ENCODE peak calls at places on chromosome 21, in ten cellular contexts. H is WTC11, I is HepG2, D is dorsolateral prefrontal cortex, X is heart right ventricle, K is RWPE1, L is fibroblast of lung, J is H9, S is suprapubic skin, E is Calu3. T is an unnamed sample.
A peak's percentile ranks its signal among the peaks of the same experiment; 100 is the strongest.

GRCh38 chr21:30206551-30207251 is 9.2 kb downstream of the CLDN8 start:
- DNase-seq in D (no peak), L (peak; percentile 3), E (no peak), H (no peak), K (peak; percentile 16), X (no peak), I (no peak), J (no peak), S (no peak), T (no peak)

GRCh38 chr21:33367309-33367973 is 35.8 kb upstream of the IFNGR2 start:
- DNase-seq in L (no peak), X (no peak), D (no peak), E (no peak), S (no peak), K (no peak), I (no peak), H (no peak), J (peak; percentile 76), T (no peak)

GRCh38 chr21:26783801-26784200 is 61.4 kb downstream of the ADAMTS1 start:
- DNase-seq in L (no peak), I (no peak), K (no peak), J (no peak), D (no peak), E (no peak), S (no peak), X (no peak), H (no peak), T (no peak)

GRCh38 chr21:39336457-39337008 is 12.4 kb downstream of the HMGN1 start:
- DNase-seq in E (no peak), K (no peak), S (no peak), I (peak; percentile 68), J (no peak), X (no peak), D (no peak), L (no peak), H (no peak), T (no peak)

GRCh38 chr21:24375201-24375600 is 1232.1 kb downstream of the MRPL39 start:
- DNase-seq in E (no peak), H (peak; percentile 30), K (no peak), X (no peak), J (peak; percentile 32), I (no peak), D (no peak), S (no peak), L (no peak), T (no peak)

GRCh38 chr21:25735895-25736597 is 1.3 kb downstream of the GABPA start:
- DNase-seq in X (no peak), K (no peak), D (no peak), I (peak; percentile 21), L (peak; percentile 54), J (no peak), S (no peak), H (no peak), E (no peak), T (no peak)

GRCh38 chr21:39033878-39034589 is 149.2 kb downstream of the PSMG1 start:
- DNase-seq in L (peak; percentile 16), K (no peak), S (no peak), H (no peak), X (peak; percentile 31), I (peak; percentile 98), J (no peak), E (peak; percentile 16), D (no peak), T (no peak)

GRCh38 chr21:38416791-38417190 is 81.5 kb downstream of the ERG start:
- DNase-seq in L (no peak), D (no peak), E (no peak), S (no peak), J (no peak), X (no peak), H (no peak), K (peak; percentile 27), I (no peak), T (no peak)

GRCh38 chr21:33229099-33229775 is 501 bp upstream of the IFNAR2 start:
- DNase-seq in J (no peak), E (no peak), K (no peak), H (no peak), I (no peak), S (no peak), L (no peak), D (no peak), X (no peak), T (no peak)

GRCh38 chr21:35974801-35975200 is 85.5 kb downstream of the SETD4 start:
- DNase-seq in S (no peak), D (no peak), K (peak; percentile 31), H (no peak), X (no peak), J (no peak), L (peak; percentile 22), I (peak; percentile 75), E (peak; percentile 39), T (no peak)

GRCh38 chr21:38816400-38816973 is 10.8 kb downstream of the ETS2 start:
- DNase-seq in L (no peak), D (no peak), X (no peak), E (no peak), I (no peak), S (no peak), K (no peak), J (no peak), H (no peak), T (no peak)

GRCh38 chr21:20877976-20878375 is 120.2 kb upstream of the NCAM2 start:
- DNase-seq in L (no peak), J (no peak), K (no peak), X (no peak), I (no peak), D (no peak), E (no peak), S (no peak), H (no peak), T (no peak)

DNA sequence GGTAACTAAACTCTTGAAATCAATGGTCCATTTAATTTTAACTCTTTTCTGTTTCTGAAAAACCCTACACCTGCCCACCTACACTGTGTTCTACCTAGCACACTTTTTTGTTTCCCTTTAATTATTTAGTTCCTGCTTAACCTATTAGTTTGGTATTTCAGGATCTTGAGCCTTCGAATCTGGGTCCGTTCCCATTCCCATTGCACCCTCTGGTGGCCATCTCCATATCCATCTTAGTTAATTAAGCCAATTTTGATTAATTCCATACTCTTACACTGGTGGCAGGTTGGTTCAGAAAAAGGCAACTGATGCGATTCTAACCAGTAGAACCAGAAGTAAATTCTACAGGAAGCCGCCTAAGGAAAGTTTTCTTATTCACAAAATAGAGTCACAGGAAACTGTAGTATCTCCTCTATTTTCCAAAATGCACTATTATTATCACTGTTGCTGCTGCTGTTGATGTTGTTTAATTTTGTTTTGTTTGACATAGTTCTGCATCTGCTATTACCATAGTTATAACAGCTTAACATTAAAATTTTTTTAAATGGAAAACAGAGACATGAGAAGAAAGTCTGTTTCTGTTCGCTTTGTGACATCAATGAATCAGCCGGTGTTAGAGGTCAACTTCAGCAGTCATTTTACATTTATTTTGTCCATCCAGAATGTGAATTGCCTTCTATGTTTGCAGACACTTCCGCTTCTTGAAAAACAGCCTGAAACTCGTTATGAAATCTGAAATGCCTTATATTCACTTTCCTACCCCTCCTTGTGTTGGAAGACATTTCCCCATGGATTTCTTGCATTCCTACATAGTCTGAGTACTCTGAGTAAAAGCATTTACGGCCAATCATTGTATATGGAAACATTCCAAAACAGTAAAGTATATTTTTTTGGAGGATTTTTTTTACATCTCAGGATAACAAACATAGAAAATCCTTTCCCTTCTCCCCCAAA is 115.5 kb upstream of the NCAM2 start:
- DNase-seq in H (peak; percentile 47), X (no peak), E (peak; percentile 3), K (peak; percentile 37), D (peak; percentile 5), J (peak; percentile 39), L (peak; percentile 53), S (no peak), I (no peak), T (no peak)
- TF ChIP-seq CTCF in H (peak; percentile 63), X (peak; percentile 54), E (peak; percentile 13), K (peak; percentile 63), D (peak; percentile 46), J (peak; percentile 83), L (peak; percentile 11), S (no peak), I (peak; percentile 17), T (no peak)

GRCh38 chr21:42118901-42119300 is 47.8 kb downstream of the UMODL1 start:
- DNase-seq in K (no peak), J (no peak), E (no peak), S (no peak), L (no peak), I (no peak), X (no peak), D (peak; percentile 36), H (no peak), T (no peak)
- TF ChIP-seq CTCF in K (no peak), J (no peak), E (no peak), S (no peak), L (no peak), I (no peak), X (no peak), D (no peak), H (no peak), T (no peak)

DNA sequence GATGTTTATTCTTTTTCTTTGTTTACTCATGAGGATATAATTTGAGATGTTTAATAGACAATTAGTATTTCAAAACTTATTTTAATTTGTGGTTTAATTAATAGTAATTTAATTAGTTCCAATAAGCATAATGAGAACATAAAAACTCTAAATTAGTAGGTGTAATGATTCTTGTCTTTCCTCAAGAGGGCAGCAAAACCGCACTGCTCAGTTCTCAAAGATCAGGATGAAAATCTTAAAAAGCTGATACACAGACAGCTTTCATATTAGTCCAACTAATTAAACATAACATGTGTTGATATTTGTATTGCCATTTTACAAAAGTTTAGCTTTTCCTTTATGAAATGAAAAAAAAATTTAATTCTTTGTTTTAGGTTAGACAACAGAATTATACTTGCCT is 106.7 kb upstream of the C21orf91 start:
- DNase-seq in S (no peak), H (no peak), J (no peak), D (no peak), L (peak; percentile 48), I (peak; percentile 20), E (peak; percentile 6), K (no peak), X (peak; percentile 16), T (no peak)
- TF ChIP-seq CTCF in S (peak; percentile 2), H (no peak), J (peak; percentile 77), D (peak; percentile 56), L (peak; percentile 49), I (peak; percentile 25), E (peak; percentile 11), K (peak; percentile 75), X (peak; percentile 77), T (no peak)

GRCh38 chr21:43627527-43627926 is 31.8 kb downstream of the HSF2BP start:
- DNase-seq in X (no peak), I (no peak), L (no peak), J (no peak), H (no peak), K (no peak), E (no peak), S (no peak), D (no peak), T (no peak)

GRCh38 chr21:43626390-43626789 is 32.9 kb downstream of the HSF2BP start:
- DNase-seq in H (no peak), E (no peak), K (no peak), I (no peak), D (no peak), X (no peak), L (no peak), S (no peak), J (no peak), T (no peak)

GRCh38 chr21:43623588-43623987 is 35.7 kb downstream of the HSF2BP start:
- DNase-seq in D (no peak), X (no peak), J (no peak), S (no peak), L (no peak), I (no peak), H (no peak), K (no peak), E (no peak), T (no peak)

GRCh38 chr21:43622796-43623195 is 36.5 kb downstream of the HSF2BP start:
- DNase-seq in X (no peak), E (no peak), K (no peak), I (no peak), S (no peak), L (no peak), J (no peak), D (no peak), H (no peak), T (no peak)

GRCh38 chr21:43624343-43624742 is 34.9 kb downstream of the HSF2BP start:
- DNase-seq in D (no peak), K (no peak), X (no peak), L (no peak), S (no peak), E (no peak), J (no peak), H (no peak), I (no peak), T (no peak)
- TF ChIP-seq CTCF in D (no peak), K (no peak), X (no peak), L (no peak), S (no peak), E (no peak), J (no peak), H (no peak), I (peak; percentile 27), T (no peak)

T was measured in GM20000.